ENCODE peak calls at places on chromosome 11, in ten cellular contexts. A is ACHN, T is AG04450, R is A549, G is H7, M is NCI-H1092 treated with DMSO at 0.1 percent for 48 hours, B is H9, C is HFFc6, O is ELF-1, S is head of caudate nucleus. Z is an unnamed sample.

GRCh38 chr11:69343401-69344321 is 49.7 kb downstream of the MYEOV start:
- DNase-seq in A (no peak), T (no peak), R (no peak), G (no peak), M (no peak), B (peak), C (no peak), O (no peak), S (no peak), Z (no peak)

GRCh38 chr11:103433976-103434375 is 324.8 kb downstream of the DYNC2H1 start:
- DNase-seq in A (no peak), T (no peak), R (no peak), G (no peak), M (no peak), B (no peak), C (no peak), O (no peak), S (no peak), Z (no peak)

GRCh38 chr11:122322369-122322768 is 206.4 kb upstream of the BLID start:
- DNase-seq in A (no peak), T (peak), R (no peak), G (no peak), M (no peak), B (no peak), C (no peak), O (no peak), S (no peak), Z (no peak)

GRCh38 chr11:22467741-22468140 is 129.6 kb downstream of the SLC17A6 start:
- DNase-seq in A (no peak), T (no peak), R (no peak), G (no peak), M (no peak), B (no peak), C (no peak), O (no peak), S (no peak), Z (no peak)

GRCh38 chr11:75383246-75383645 is 16.1 kb upstream of the RPS3 start:
- DNase-seq in A (no peak), T (no peak), R (peak), G (peak), M (no peak), B (peak), C (no peak), O (peak), S (no peak), Z (no peak)

GRCh38 chr11:69811431-69811830 is 7.8 kb downstream of the FGF3 start:
- DNase-seq in A (no peak), T (no peak), R (no peak), G (no peak), M (no peak), B (no peak), C (no peak), O (no peak), S (no peak), Z (no peak)

GRCh38 chr11:55658031-55658573 is 3.9 kb upstream of the OR4C6 start:
- DNase-seq in A (no peak), T (no peak), R (no peak), G (no peak), M (no peak), B (no peak), C (no peak), O (no peak), S (no peak), Z (no peak)

GRCh38 chr11:118606157-118606843 is 1.1 kb upstream of the PHLDB1 start:
- DNase-seq in A (peak), T (no peak), R (no peak), G (peak), M (no peak), B (no peak), C (no peak), O (peak), S (no peak), Z (no peak)

GRCh38 chr11:8227156-8228152 is 36.2 kb downstream of the LMO1 start:
- DNase-seq in A (no peak), T (no peak), R (no peak), G (no peak), M (no peak), B (peak), C (peak), O (peak), S (no peak), Z (no peak)

GRCh38 chr11:73653996-73654395 is 7.6 kb downstream of the PLEKHB1 start:
- DNase-seq in A (no peak), T (no peak), R (no peak), G (peak), M (no peak), B (no peak), C (no peak), O (no peak), S (no peak), Z (no peak)

GRCh38 chr11:71293961-71294782 is 41.8 kb upstream of the SHANK2 start:
- DNase-seq in A (no peak), T (no peak), R (no peak), G (no peak), M (no peak), B (no peak), C (no peak), O (no peak), S (no peak), Z (no peak)

GRCh38 chr11:35083181-35084061 is 55.5 kb upstream of the CD44 start:
- DNase-seq in A (peak), T (peak), R (peak), G (peak), M (no peak), B (peak), C (peak), O (peak), S (peak), Z (no peak)

GRCh38 chr11:5910521-5910920 is 17.5 kb downstream of the OR52E5 start:
- DNase-seq in A (no peak), T (no peak), R (no peak), G (no peak), M (no peak), B (no peak), C (no peak), O (no peak), S (no peak), Z (no peak)

GRCh38 chr11:68855205-68855978 is 13.7 kb upstream of the CPT1A start:
- DNase-seq in A (no peak), T (no peak), R (no peak), G (peak), M (no peak), B (peak), C (peak), O (peak), S (no peak), Z (no peak)

GRCh38 chr11:64131657-64132387 is 34.1 kb downstream of the MACROD1 start:
- DNase-seq in A (no peak), T (no peak), R (no peak), G (no peak), M (peak), B (no peak), C (no peak), O (peak), S (no peak), Z (peak)

GRCh38 chr11:112613051-112613972 is 347.9 kb upstream of the NCAM1 start:
- DNase-seq in A (no peak), T (no peak), R (no peak), G (no peak), M (peak), B (no peak), C (peak), O (no peak), S (no peak), Z (peak)

GRCh38 chr11:68960299-68961071 is 20.3 kb downstream of the MRGPRD start:
- DNase-seq in A (no peak), T (no peak), R (no peak), G (peak), M (no peak), B (no peak), C (no peak), O (no peak), S (no peak), Z (peak)

GRCh38 chr11:111387318-111387863 is 8.3 kb upstream of the POU2AF1 start:
- DNase-seq in A (no peak), T (no peak), R (no peak), G (no peak), M (peak), B (no peak), C (no peak), O (no peak), S (peak), Z (peak)

Z was measured in NCI-H524.